ENCODE peak calls at places on chromosomes 5 and 9, in four cellular contexts. O, L, M and P are unnamed samples.

GRCh38 chr9:131284856-131285255 is 4.7 kb upstream of the PLPP7 start:
- DNase-seq in O (no peak), L (no peak), M (no peak), P (no peak)

GRCh38 chr5:114362197-114362976 is 517 bp downstream of the KCNN2 start:
- DNase-seq in O (no peak), L (peak; percentile 70), M (peak; percentile 67), P (no peak)

GRCh38 chr5:17331649-17332048 is 114.2 kb downstream of the BASP1 start:
- DNase-seq in O (no peak), L (no peak), M (no peak), P (no peak)

GRCh38 chr5:1228121-1228520 is 2.9 kb downstream of the SLC6A18 start:
- DNase-seq in O (no peak), L (no peak), M (no peak), P (no peak)

GRCh38 chr9:30771278-30771677 is 1613.2 kb upstream of the ACO1 start:
- DNase-seq in O (no peak), L (no peak), M (no peak), P (no peak)

GRCh38 chr9:114448706-114449105 is 56.6 kb downstream of the WHRN start:
- DNase-seq in O (no peak), L (no peak), M (peak; percentile 38), P (no peak)

GRCh38 chr9:81397735-81398381 is 291.5 kb downstream of the TLE1 start:
- DNase-seq in O (no peak), L (no peak), M (no peak), P (no peak)

GRCh38 chr9:98117984-98118639 is 910 bp downstream of the TRIM14 start:
- DNase-seq in O (peak; percentile 84), L (no peak), M (no peak), P (peak; percentile 32)

GRCh38 chr5:1801061-1801953 is at the start of gene NDUFS6:
- DNase-seq in O (peak; percentile 86), L (peak; percentile 60), M (peak; percentile 92), P (peak; percentile 75)

GRCh38 chr5:43141211-43141610 is 20.5 kb downstream of the ZNF131 start:
- DNase-seq in O (no peak), L (no peak), M (no peak), P (no peak)

GRCh38 chr5:124692324-124692723 is 54.1 kb downstream of the ZNF608 start:
- DNase-seq in O (no peak), L (no peak), M (no peak), P (no peak)

GRCh38 chr5:112635276-112635675 is 102.4 kb upstream of the APC start:
- DNase-seq in O (no peak), L (no peak), M (no peak), P (no peak)

GRCh38 chr5:82551840-82552385 is 273.8 kb upstream of the RPS23 start:
- DNase-seq in O (no peak), L (no peak), M (no peak), P (no peak)

GRCh38 chr5:146048994-146049703 is 56.2 kb downstream of the PLAC8L1 start:
- DNase-seq in O (peak; percentile 65), L (peak; percentile 64), M (no peak), P (peak; percentile 78)

GRCh38 chr9:26341545-26341944 is 551.1 kb downstream of the CAAP1 start:
- DNase-seq in O (no peak), L (no peak), M (no peak), P (no peak)

GRCh38 chr5:82467006-82467561 is 188.9 kb upstream of the RPS23 start:
- DNase-seq in O (no peak), L (no peak), M (no peak), P (no peak)

GRCh38 chr5:179300834-179301233 is 44.4 kb downstream of the ADAMTS2 start:
- DNase-seq in O (no peak), L (no peak), M (peak; percentile 59), P (no peak)

GRCh38 chr9:17509698-17510097 is 69.2 kb upstream of the SH3GL2 start:
- DNase-seq in O (no peak), L (no peak), M (no peak), P (no peak)

GRCh38 chr5:127696688-127697087 is 6.5 kb upstream of the CCDC192 start:
- DNase-seq in O (no peak), L (no peak), M (no peak), P (no peak)

GRCh38 chr9:14348241-14349140 is 34.5 kb upstream of the NFIB start:
- DNase-seq in O (no peak), L (peak; percentile 41), M (no peak), P (no peak)

GRCh38 chr9:92648447-92649406 is 21.2 kb downstream of the IPPK start:
- DNase-seq in O (no peak), L (no peak), M (peak; percentile 33), P (no peak)

GRCh38 chr5:57575839-57576238 is 93.2 kb upstream of the ACTBL2 start:
- DNase-seq in O (no peak), L (no peak), M (no peak), P (no peak)

GRCh38 chr5:32173394-32174010 is 617 bp downstream of the GOLPH3 start:
- DNase-seq in O (peak; percentile 76), L (peak; percentile 52), M (peak; percentile 82), P (peak; percentile 65)

GRCh38 chr9:88803551-88804288 is 187.5 kb upstream of the S1PR3 start:
- DNase-seq in O (no peak), L (peak; percentile 67), M (no peak), P (peak; percentile 4)

GRCh38 chr5:73295447-73295846 is 122.5 kb downstream of the TMEM174 start:
- DNase-seq in O (no peak), L (no peak), M (no peak), P (no peak)

GRCh38 chr5:11792621-11793020 is 111.6 kb downstream of the CTNND2 start:
- DNase-seq in O (no peak), L (no peak), M (no peak), P (no peak)

GRCh38 chr9:115764649-115765048 is 388.9 kb upstream of the PAPPA start:
- DNase-seq in O (no peak), L (no peak), M (no peak), P (no peak)

GRCh38 chr5:107937710-107938355 is 267.1 kb upstream of the EFNA5 start:
- DNase-seq in O (no peak), L (no peak), M (no peak), P (no peak)

GRCh38 chr5:84287964-84288363 is 96.7 kb downstream of the EDIL3 start:
- DNase-seq in O (no peak), L (no peak), M (no peak), P (peak; percentile 4)

GRCh38 chr5:172769598-172770373 is 1.2 kb downstream of the DUSP1 start:
- DNase-seq in O (peak; percentile 46), L (no peak), M (no peak), P (no peak)

GRCh38 chr9:74804018-74804385 is 83.7 kb downstream of the TRPM6 start:
- DNase-seq in O (no peak), L (no peak), M (no peak), P (no peak)

GRCh38 chr5:73218552-73219171 is 45.7 kb downstream of the TMEM174 start:
- DNase-seq in O (no peak), L (no peak), M (no peak), P (peak; percentile 42)

GRCh38 chr5:17105744-17106450 is 111.5 kb upstream of the BASP1 start:
- DNase-seq in O (no peak), L (no peak), M (no peak), P (no peak)

GRCh38 chr5:139287890-139288635 is 5.5 kb upstream of the MATR3 start:
- DNase-seq in O (no peak), L (no peak), M (no peak), P (no peak)

GRCh38 chr5:133778636-133779035 is 166.3 kb upstream of the FSTL4 start:
- DNase-seq in O (no peak), L (no peak), M (no peak), P (no peak)

GRCh38 chr9:92506184-92506857 is 24.0 kb upstream of the ASPN start:
- DNase-seq in O (no peak), L (no peak), M (no peak), P (no peak)

GRCh38 chr9:111305914-111306313 is 24.1 kb downstream of the OR2K2 start:
- DNase-seq in O (no peak), L (no peak), M (no peak), P (no peak)

GRCh38 chr9:89661391-89661949 is 56.7 kb downstream of the GADD45G start:
- DNase-seq in O (peak; percentile 47), L (no peak), M (peak; percentile 74), P (peak; percentile 20)

GRCh38 chr5:29005386-29005785 is 1967.0 kb upstream of the CDH9 start:
- DNase-seq in O (no peak), L (no peak), M (no peak), P (no peak)
- TF ChIP-seq CTCF in O (no peak), L (no peak), M (no peak), P (no peak)

DNA sequence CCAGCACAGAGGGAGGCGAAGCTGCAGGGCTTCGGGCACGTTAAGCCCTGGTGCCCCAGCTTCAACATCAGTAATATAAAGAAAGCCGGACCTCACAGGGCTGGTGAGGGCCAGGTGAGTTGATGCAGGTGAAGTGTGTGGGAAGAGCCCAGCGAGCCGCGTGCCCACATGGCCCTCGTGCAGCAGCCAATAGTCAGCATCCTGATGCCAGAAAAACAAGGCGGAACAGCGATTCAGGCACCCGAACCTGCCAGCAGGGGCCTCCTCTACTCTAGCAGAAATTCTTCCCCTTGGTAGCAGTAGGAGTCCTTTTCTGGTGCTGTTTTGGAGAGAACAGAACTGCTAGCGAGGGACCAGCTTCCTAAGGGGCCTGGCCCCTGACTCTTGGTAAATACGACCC is 7.8 kb downstream of the MED10 start:
- DNase-seq in O (no peak), L (no peak), M (no peak), P (no peak)
- TF ChIP-seq CTCF in O (no peak), L (no peak), M (no peak), P (no peak)

GRCh38 chr5:61924251-61924650 is 381.8 kb upstream of the KIF2A start:
- DNase-seq in O (no peak), L (no peak), M (no peak), P (no peak)
- TF ChIP-seq CTCF in O (no peak), L (no peak), M (no peak), P (no peak)

GRCh38 chr9:106869458-106869857 is 6.5 kb downstream of the ZNF462 start:
- DNase-seq in O (no peak), L (no peak), M (no peak), P (no peak)

GRCh38 chr9:106875548-106875947 is 12.6 kb downstream of the ZNF462 start:
- DNase-seq in O (no peak), L (no peak), M (no peak), P (no peak)

GRCh38 chr9:106874657-106875056 is 11.7 kb downstream of the ZNF462 start:
- DNase-seq in O (no peak), L (no peak), M (no peak), P (no peak)

GRCh38 chr9:106874031-106874430 is 11.1 kb downstream of the ZNF462 start:
- DNase-seq in O (no peak), L (no peak), M (no peak), P (no peak)

DNA sequence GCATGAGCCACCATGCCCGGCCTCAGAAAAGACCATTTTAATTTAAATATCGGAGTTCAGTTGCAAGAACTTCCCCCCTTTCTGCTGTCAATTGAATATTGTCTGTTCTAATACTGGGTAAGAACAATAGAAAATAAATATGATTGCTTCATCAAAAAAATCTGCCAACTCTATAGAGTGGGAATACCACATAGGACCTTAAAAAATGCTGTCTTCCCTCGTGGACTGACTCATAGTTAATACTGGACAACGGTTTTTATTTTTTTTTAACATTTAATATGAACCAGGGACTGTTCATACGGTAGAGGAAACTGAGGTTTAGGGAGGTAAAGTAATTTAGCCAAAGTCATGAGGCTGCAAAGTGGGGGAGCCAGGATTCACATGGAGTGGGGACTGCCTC is 9.7 kb downstream of the ZNF462 start:
- DNase-seq in O (no peak), L (no peak), M (no peak), P (no peak)
- TF ChIP-seq CTCF in O (no peak), L (no peak), M (no peak), P (no peak)